ENCODE peak calls at places on chromosomes 13 and 19, in seven cellular contexts. L, F, U, D, Y, K and Z are unnamed samples. For H4K20me1 and H3K36me3, the result is how much of the 10 kb centered on the place peaks cover.

GRCh38 chr13:21104199-21105019 is 43.0 kb upstream of the LATS2 start:
- DNase-seq in L (no peak), F (no peak), U (no peak), D (no peak), Y (no peak), K (no peak), Z (no peak)

GRCh38 chr13:32125221-32125621 is 93.6 kb downstream of the FRY start:
- DNase-seq in L (no peak), F (no peak), U (peak), D (no peak), Y (peak), K (no peak), Z (no peak)

GRCh38 chr13:53242015-53242414 is 213.4 kb downstream of the OLFM4 start:
- DNase-seq in L (no peak), F (no peak), U (no peak), D (no peak), Y (no peak), K (no peak), Z (no peak)

GRCh38 chr13:46716821-46717220 is 80.1 kb downstream of the ESD start:
- DNase-seq in L (no peak), F (no peak), U (peak), D (no peak), Y (no peak), K (no peak), Z (no peak)

GRCh38 chr13:71842003-71842402 is 25.0 kb downstream of the DACH1 start:
- DNase-seq in L (no peak), F (no peak), U (no peak), D (no peak), Y (no peak), K (no peak), Z (no peak)

GRCh38 chr19:54435551-54436016 is 13.4 kb upstream of the LENG8 start:
- DNase-seq in L (no peak), F (no peak), U (no peak), D (no peak), Y (no peak), K (no peak), Z (no peak)

GRCh38 chr19:52662631-52663030 is 24.5 kb upstream of the ZNF83 start:
- DNase-seq in L (no peak), F (no peak), U (no peak), D (peak), Y (no peak), K (peak), Z (no peak)

GRCh38 chr13:53778937-53779336 is 750.3 kb downstream of the OLFM4 start:
- DNase-seq in L (no peak), F (no peak), U (no peak), D (no peak), Y (no peak), K (no peak), Z (no peak)

GRCh38 chr13:78239681-78240080 is 321.1 kb upstream of the EDNRB start:
- DNase-seq in L (no peak), F (no peak), U (no peak), D (no peak), Y (peak), K (no peak), Z (no peak)

GRCh38 chr13:110485604-110486003 is 75.9 kb downstream of the RAB20 start:
- DNase-seq in L (no peak), F (peak), U (no peak), D (no peak), Y (no peak), K (no peak), Z (no peak)

GRCh38 chr13:97905517-97905916 is 48.0 kb upstream of the IPO5 start:
- DNase-seq in L (no peak), F (no peak), U (no peak), D (no peak), Y (no peak), K (no peak), Z (no peak)

GRCh38 chr19:2546128-2547032 is 70.5 kb downstream of the GADD45B start:
- DNase-seq in L (peak), F (peak), U (peak), D (no peak), Y (no peak), K (peak), Z (no peak)

GRCh38 chr13:110759710-110760109 is 46.2 kb downstream of the ING1 start:
- DNase-seq in L (no peak), F (no peak), U (peak), D (no peak), Y (peak), K (no peak), Z (no peak)

GRCh38 chr13:45749026-45749759 is 47.1 kb downstream of the CBY2 start:
- DNase-seq in L (no peak), F (no peak), U (no peak), D (no peak), Y (no peak), K (no peak), Z (no peak)

GRCh38 chr13:50526771-50527567 is 316.5 kb downstream of the DLEU7 start:
- DNase-seq in L (no peak), F (no peak), U (no peak), D (no peak), Y (no peak), K (no peak), Z (peak)

GRCh38 chr19:28213476-28214082 is 999.4 kb downstream of the UQCRFS1 start:
- DNase-seq in L (peak), F (no peak), U (no peak), D (no peak), Y (no peak), K (no peak), Z (peak)

GRCh38 chr13:29532821-29533220 is 62.7 kb downstream of the SLC7A1 start:
- DNase-seq in L (no peak), F (no peak), U (no peak), D (no peak), Y (no peak), K (no peak), Z (no peak)
- H4K20me1 ChIP-seq in L (under half), F (under half), U (under half), D (under half), Y (under half), K (under half), Z (under half)

DNA sequence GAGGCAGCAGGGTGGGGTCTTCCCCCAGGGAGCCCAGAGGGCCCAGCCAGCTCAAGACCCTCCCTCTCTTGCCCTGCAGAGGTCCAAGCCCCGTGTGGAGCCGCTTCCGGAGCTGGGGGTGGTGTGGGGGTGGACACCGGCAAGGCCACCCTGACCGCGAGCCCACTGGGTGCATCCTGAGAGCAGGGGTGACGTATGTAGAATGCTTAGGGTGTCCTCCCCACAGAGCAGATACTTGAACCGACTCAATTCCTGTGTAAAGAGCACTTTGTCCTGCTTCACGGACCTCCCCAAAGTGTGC is 14.8 kb downstream of the UBXN6 start:
- DNase-seq in L (no peak), F (no peak), U (no peak), D (no peak), Y (no peak), K (no peak), Z (no peak)
- H3K36me3 ChIP-seq in L (half or more), F (under half), U (under half), D (under half), Y (under half), K (under half), Z (under half)

DNA sequence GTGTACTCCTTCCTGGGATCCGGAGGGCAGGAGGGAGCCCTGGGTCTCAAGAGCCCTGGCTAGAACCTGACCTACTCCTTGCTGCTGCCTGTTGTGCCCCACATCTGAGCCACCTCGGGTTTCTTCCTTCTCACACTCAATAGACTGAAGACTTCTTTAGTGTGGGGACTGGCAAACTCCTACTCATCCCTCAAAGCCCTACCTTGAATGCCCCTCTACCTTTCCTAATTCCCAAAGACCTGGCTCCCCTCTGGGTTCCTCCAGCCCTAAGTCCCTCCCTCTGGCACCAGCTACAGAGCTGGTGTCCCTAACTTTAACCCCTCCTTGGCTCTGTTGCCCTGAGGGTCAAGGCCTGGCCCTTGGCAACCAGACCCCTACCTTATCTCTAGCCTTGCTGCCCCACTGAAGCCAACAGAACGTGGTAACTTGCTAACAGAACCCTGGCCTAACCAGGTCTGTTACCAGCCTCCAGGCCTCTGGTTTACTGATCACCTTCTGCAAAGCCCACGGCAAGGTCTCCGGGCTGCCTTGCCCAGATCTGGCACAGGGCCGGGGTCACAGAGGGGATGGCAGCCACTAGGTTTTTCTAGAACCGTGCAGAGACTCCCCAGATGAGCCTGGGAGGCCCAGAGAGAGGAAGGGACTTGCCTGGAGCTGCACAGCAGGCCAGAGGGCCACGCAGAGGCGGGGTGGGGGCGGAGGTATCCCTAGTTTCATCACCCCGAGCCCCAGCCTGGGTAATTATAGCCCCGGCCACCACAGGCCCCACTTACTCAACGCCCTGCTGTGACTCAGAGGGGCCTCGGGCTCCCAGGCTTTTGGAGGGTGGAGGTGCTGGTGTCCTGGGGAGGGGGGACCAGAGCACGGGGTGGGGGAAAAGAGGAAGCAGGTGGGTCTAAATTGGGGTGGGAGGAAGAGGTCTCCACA is 15.3 kb downstream of the ZBTB7A start:
- DNase-seq in L (no peak), F (peak), U (peak), D (no peak), Y (peak), K (peak), Z (no peak)
- H4K20me1 ChIP-seq in L (under half), F (under half), U (under half), D (under half), Y (half or more), K (half or more), Z (half or more)

GRCh38 chr19:42208612-42209011 is 8.9 kb downstream of the DEDD2 start:
- DNase-seq in L (no peak), F (no peak), U (no peak), D (no peak), Y (no peak), K (no peak), Z (no peak)
- H3K36me3 ChIP-seq in L (half or more), F (under half), U (under half), D (under half), Y (under half), K (under half), Z (under half)

GRCh38 chr19:8484331-8484894 is 18.0 kb downstream of the PRAM1 start:
- DNase-seq in L (no peak), F (no peak), U (no peak), D (no peak), Y (no peak), K (no peak), Z (no peak)

GRCh38 chr19:8481191-8481590 is 21.2 kb downstream of the PRAM1 start:
- DNase-seq in L (no peak), F (no peak), U (no peak), D (no peak), Y (no peak), K (no peak), Z (no peak)

GRCh38 chr19:8483165-8483564 is 19.3 kb downstream of the PRAM1 start:
- DNase-seq in L (no peak), F (no peak), U (no peak), D (no peak), Y (no peak), K (no peak), Z (no peak)

GRCh38 chr19:8482696-8483095 is 19.7 kb downstream of the PRAM1 start:
- DNase-seq in L (no peak), F (no peak), U (no peak), D (no peak), Y (no peak), K (no peak), Z (no peak)

GRCh38 chr19:8481616-8482015 is 20.8 kb downstream of the PRAM1 start:
- DNase-seq in L (no peak), F (no peak), U (no peak), D (no peak), Y (no peak), K (no peak), Z (no peak)
- H4K20me1 ChIP-seq in L (under half), F (half or more), U (under half), D (under half), Y (half or more), K (half or more), Z (half or more)

DNA sequence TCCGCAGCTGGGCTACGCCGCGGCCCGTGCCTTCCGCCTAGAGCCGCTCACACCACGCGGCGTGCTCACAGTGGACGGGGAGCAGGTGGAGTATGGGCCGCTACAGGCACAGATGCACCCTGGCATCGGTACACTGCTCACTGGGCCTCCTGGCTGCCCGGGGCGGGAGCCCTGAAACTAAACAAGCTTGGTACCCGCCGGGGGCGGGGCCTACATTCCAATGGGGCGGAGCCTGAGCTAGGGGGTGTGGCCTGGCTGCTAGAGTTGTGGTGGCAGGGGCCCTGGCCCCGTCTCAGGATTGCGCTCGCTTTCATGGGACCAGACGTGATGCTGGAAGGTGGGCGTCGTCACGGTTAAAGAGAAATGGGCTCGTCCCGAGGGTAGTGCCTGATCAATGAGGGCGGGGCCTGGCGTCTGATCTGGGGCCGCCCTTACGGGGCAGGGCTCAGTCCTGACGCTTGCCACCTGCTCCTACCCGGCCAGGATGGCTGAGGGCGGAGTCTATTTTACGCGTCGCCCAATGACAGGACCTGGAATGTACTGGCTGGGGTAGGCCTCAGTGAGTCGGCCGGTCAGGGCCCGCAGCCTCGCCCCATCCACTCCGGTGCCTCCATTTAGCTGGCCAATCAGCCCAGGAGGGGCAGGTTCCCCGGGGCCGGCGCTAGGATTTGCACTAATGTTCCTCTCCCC is 7.4 kb downstream of the DBP start:
- DNase-seq in L (peak), F (no peak), U (peak), D (no peak), Y (no peak), K (peak), Z (peak)
- H3K36me3 ChIP-seq in L (under half), F (under half), U (under half), D (under half), Y (under half), K (under half), Z (under half)

GRCh38 chr19:46898731-46899130 is 37.9 kb downstream of the ARHGAP35 start:
- DNase-seq in L (no peak), F (no peak), U (peak), D (peak), Y (peak), K (peak), Z (no peak)
- H4K20me1 ChIP-seq in L (under half), F (under half), U (under half), D (under half), Y (under half), K (half or more), Z (under half)

GRCh38 chr19:38711726-38712153 is 32.5 kb downstream of the CAPN12 start:
- DNase-seq in L (no peak), F (no peak), U (peak), D (no peak), Y (peak), K (no peak), Z (no peak)

GRCh38 chr19:38713227-38713649 is 31.0 kb downstream of the CAPN12 start:
- DNase-seq in L (no peak), F (no peak), U (peak), D (no peak), Y (peak), K (no peak), Z (no peak)

GRCh38 chr19:38713865-38714264 is 30.4 kb downstream of the CAPN12 start:
- DNase-seq in L (no peak), F (no peak), U (no peak), D (no peak), Y (no peak), K (no peak), Z (no peak)

GRCh38 chr19:38710928-38711725 is 33.1 kb downstream of the CAPN12 start:
- DNase-seq in L (no peak), F (no peak), U (no peak), D (no peak), Y (no peak), K (no peak), Z (no peak)

GRCh38 chr19:38712161-38712748 is 32.0 kb downstream of the CAPN12 start:
- DNase-seq in L (no peak), F (no peak), U (no peak), D (no peak), Y (no peak), K (no peak), Z (no peak)
- H3K36me3 ChIP-seq in L (half or more), F (half or more), U (half or more), D (half or more), Y (half or more), K (under half), Z (under half)

GRCh38 chr13:55576389-55576788 is 1564.3 kb upstream of the PRR20A start:
- DNase-seq in L (no peak), F (no peak), U (no peak), D (no peak), Y (no peak), K (no peak), Z (no peak)
- H4K20me1 ChIP-seq in L (under half), F (under half), U (under half), D (under half), Y (under half), K (under half), Z (under half)

GRCh38 chr19:35727956-35728706 is 10.3 kb downstream of the KMT2B start:
- DNase-seq in L (no peak), F (no peak), U (no peak), D (no peak), Y (no peak), K (no peak), Z (no peak)
- H3K36me3 ChIP-seq in L (half or more), F (half or more), U (half or more), D (half or more), Y (half or more), K (under half), Z (under half)